ENCODE peak calls at places on chromosomes 2 and 18, in nine cellular contexts. One of them, this sample, is unnamed.
A peak's percentile ranks its signal among the peaks of the same experiment; 100 is the strongest.

GRCh38 chr2:217832987-217833386 is 169.8 kb downstream of the TNS1 start:
- DNase-seq in iPS DF 6.9: no peak
- DNase-seq in CD4-positive, CD25-positive, alpha-beta regulatory T cell: no peak
- DNase-seq in heart right ventricle: no peak
- DNase-seq in transverse colon: no peak
- DNase-seq in A549: no peak
- DNase-seq in MM.1S: no peak
- DNase-seq in trophoblast cell: no peak
- DNase-seq in PC-3: no peak
- DNase-seq in this sample: no peak

GRCh38 chr18:63741769-63742168 is 33.4 kb upstream of the SERPINB7 start:
- DNase-seq in iPS DF 6.9: no peak
- DNase-seq in CD4-positive, CD25-positive, alpha-beta regulatory T cell: no peak
- DNase-seq in heart right ventricle: no peak
- DNase-seq in transverse colon: no peak
- DNase-seq in A549: peak; percentile 55
- DNase-seq in MM.1S: no peak
- DNase-seq in trophoblast cell: peak; percentile 57
- DNase-seq in PC-3: peak; percentile 81
- DNase-seq in this sample: no peak

GRCh38 chr2:205865794-205866490 is 183.6 kb downstream of the NRP2 start:
- DNase-seq in iPS DF 6.9: no peak
- DNase-seq in CD4-positive, CD25-positive, alpha-beta regulatory T cell: no peak
- DNase-seq in heart right ventricle: no peak
- DNase-seq in transverse colon: no peak
- DNase-seq in A549: no peak
- DNase-seq in MM.1S: no peak
- DNase-seq in trophoblast cell: no peak
- DNase-seq in PC-3: peak; percentile 46
- DNase-seq in this sample: no peak

GRCh38 chr2:101002562-101003277 is 631 bp downstream of the RPL31 start:
- DNase-seq in iPS DF 6.9: no peak
- DNase-seq in CD4-positive, CD25-positive, alpha-beta regulatory T cell: no peak
- DNase-seq in heart right ventricle: no peak
- DNase-seq in transverse colon: peak; percentile 21
- DNase-seq in A549: peak; percentile 23
- DNase-seq in MM.1S: peak; percentile 27
- DNase-seq in trophoblast cell: peak; percentile 20
- DNase-seq in PC-3: peak; percentile 17
- DNase-seq in this sample: no peak

GRCh38 chr2:150472122-150472899 is 15.2 kb downstream of the RND3 start:
- DNase-seq in iPS DF 6.9: no peak
- DNase-seq in CD4-positive, CD25-positive, alpha-beta regulatory T cell: no peak
- DNase-seq in heart right ventricle: peak; percentile 47
- DNase-seq in transverse colon: peak; percentile 71
- DNase-seq in A549: peak; percentile 83
- DNase-seq in MM.1S: no peak
- DNase-seq in trophoblast cell: peak; percentile 47
- DNase-seq in PC-3: peak; percentile 48
- DNase-seq in this sample: peak; percentile 55

GRCh38 chr2:20453087-20453486 is 6.2 kb downstream of the RHOB start:
- DNase-seq in iPS DF 6.9: no peak
- DNase-seq in CD4-positive, CD25-positive, alpha-beta regulatory T cell: no peak
- DNase-seq in heart right ventricle: no peak
- DNase-seq in transverse colon: no peak
- DNase-seq in A549: no peak
- DNase-seq in MM.1S: no peak
- DNase-seq in trophoblast cell: no peak
- DNase-seq in PC-3: no peak
- DNase-seq in this sample: no peak

GRCh38 chr18:23538040-23538439 is 34.7 kb downstream of the RMC1 start:
- DNase-seq in iPS DF 6.9: no peak
- DNase-seq in CD4-positive, CD25-positive, alpha-beta regulatory T cell: no peak
- DNase-seq in heart right ventricle: no peak
- DNase-seq in transverse colon: no peak
- DNase-seq in A549: no peak
- DNase-seq in MM.1S: no peak
- DNase-seq in trophoblast cell: peak; percentile 97
- DNase-seq in PC-3: no peak
- DNase-seq in this sample: no peak

GRCh38 chr2:209773377-209773776 is 1.7 kb downstream of the UNC80 start:
- DNase-seq in iPS DF 6.9: no peak
- DNase-seq in CD4-positive, CD25-positive, alpha-beta regulatory T cell: no peak
- DNase-seq in heart right ventricle: no peak
- DNase-seq in transverse colon: no peak
- DNase-seq in A549: no peak
- DNase-seq in MM.1S: no peak
- DNase-seq in trophoblast cell: no peak
- DNase-seq in PC-3: no peak
- DNase-seq in this sample: no peak

GRCh38 chr2:37711308-37711731 is 39.9 kb upstream of the CDC42EP3 start:
- DNase-seq in iPS DF 6.9: no peak
- DNase-seq in CD4-positive, CD25-positive, alpha-beta regulatory T cell: no peak
- DNase-seq in heart right ventricle: no peak
- DNase-seq in transverse colon: peak; percentile 14
- DNase-seq in A549: peak; percentile 45
- DNase-seq in MM.1S: peak; percentile 83
- DNase-seq in trophoblast cell: peak; percentile 11
- DNase-seq in PC-3: peak; percentile 94
- DNase-seq in this sample: peak; percentile 17

GRCh38 chr2:69514406-69514805 is 77.2 kb upstream of the NFU1 start:
- DNase-seq in iPS DF 6.9: no peak
- DNase-seq in CD4-positive, CD25-positive, alpha-beta regulatory T cell: no peak
- DNase-seq in heart right ventricle: peak; percentile 29
- DNase-seq in transverse colon: no peak
- DNase-seq in A549: no peak
- DNase-seq in MM.1S: no peak
- DNase-seq in trophoblast cell: peak; percentile 61
- DNase-seq in PC-3: no peak
- DNase-seq in this sample: peak; percentile 41

GRCh38 chr2:109185801-109186570 is 57.0 kb downstream of the SH3RF3 start:
- DNase-seq in iPS DF 6.9: no peak
- DNase-seq in CD4-positive, CD25-positive, alpha-beta regulatory T cell: no peak
- DNase-seq in heart right ventricle: peak; percentile 54
- DNase-seq in transverse colon: peak; percentile 30
- DNase-seq in A549: no peak
- DNase-seq in MM.1S: no peak
- DNase-seq in trophoblast cell: no peak
- DNase-seq in PC-3: no peak
- DNase-seq in this sample: no peak

GRCh38 chr2:12855508-12855907 is 138.8 kb downstream of the TRIB2 start:
- DNase-seq in iPS DF 6.9: no peak
- DNase-seq in CD4-positive, CD25-positive, alpha-beta regulatory T cell: no peak
- DNase-seq in heart right ventricle: no peak
- DNase-seq in transverse colon: no peak
- DNase-seq in A549: no peak
- DNase-seq in MM.1S: peak; percentile 49
- DNase-seq in trophoblast cell: no peak
- DNase-seq in PC-3: no peak
- DNase-seq in this sample: no peak
- H3K9me3 ChIP-seq in iPS DF 6.9: no peaks in the 10 kb centered on the region
- H3K9me3 ChIP-seq in CD4-positive, CD25-positive, alpha-beta regulatory T cell: no peaks in the 10 kb centered on the region
- H3K9me3 ChIP-seq in heart right ventricle: no peaks in the 10 kb centered on the region
- H3K9me3 ChIP-seq in transverse colon: no peaks in the 10 kb centered on the region
- H3K9me3 ChIP-seq in A549: peaks cover 7% of the 10 kb centered on the region
- H3K9me3 ChIP-seq in MM.1S: no peaks in the 10 kb centered on the region
- H3K9me3 ChIP-seq in trophoblast cell: peaks cover 11% of the 10 kb centered on the region
- H3K9me3 ChIP-seq in PC-3: no peaks in the 10 kb centered on the region
- H3K9me3 ChIP-seq in this sample: peaks cover 4% of the 10 kb centered on the region

DNA sequence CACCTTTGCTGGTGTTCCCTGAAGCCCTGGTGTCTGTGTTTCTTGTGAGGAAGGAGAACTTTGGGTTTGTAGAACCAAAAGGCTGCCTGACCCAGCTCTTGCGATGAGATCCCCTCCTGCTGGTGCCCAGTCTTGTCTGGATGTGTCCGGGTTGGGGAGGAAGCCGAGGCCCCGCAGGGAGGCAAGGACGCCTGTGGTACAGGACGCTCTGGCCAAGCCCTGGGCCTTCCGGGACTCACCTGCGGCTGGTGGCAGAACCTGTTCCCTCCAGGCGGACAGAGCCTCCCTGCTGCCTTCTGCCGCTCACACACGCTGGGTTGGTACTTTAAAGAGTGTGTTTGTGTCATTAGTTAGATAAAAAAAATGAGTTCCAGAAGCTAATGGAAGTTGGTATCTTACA is 616.2 kb downstream of the GALR1 start:
- DNase-seq in iPS DF 6.9: no peak
- DNase-seq in CD4-positive, CD25-positive, alpha-beta regulatory T cell: no peak
- DNase-seq in heart right ventricle: no peak
- DNase-seq in transverse colon: no peak
- DNase-seq in A549: no peak
- DNase-seq in MM.1S: no peak
- DNase-seq in trophoblast cell: no peak
- DNase-seq in PC-3: no peak
- DNase-seq in this sample: no peak
- H3K9me3 ChIP-seq in iPS DF 6.9: no peaks in the 10 kb centered on the region
- H3K9me3 ChIP-seq in CD4-positive, CD25-positive, alpha-beta regulatory T cell: no peaks in the 10 kb centered on the region
- H3K9me3 ChIP-seq in heart right ventricle: no peaks in the 10 kb centered on the region
- H3K9me3 ChIP-seq in transverse colon: no peaks in the 10 kb centered on the region
- H3K9me3 ChIP-seq in A549: no peaks in the 10 kb centered on the region
- H3K9me3 ChIP-seq in MM.1S: no peaks in the 10 kb centered on the region
- H3K9me3 ChIP-seq in trophoblast cell: no peaks in the 10 kb centered on the region
- H3K9me3 ChIP-seq in PC-3: no peaks in the 10 kb centered on the region
- H3K9me3 ChIP-seq in this sample: no peaks in the 10 kb centered on the region

GRCh38 chr18:35244671-35245070 is 3.8 kb downstream of the ZNF397 start:
- DNase-seq in iPS DF 6.9: no peak
- DNase-seq in CD4-positive, CD25-positive, alpha-beta regulatory T cell: no peak
- DNase-seq in heart right ventricle: no peak
- DNase-seq in transverse colon: no peak
- DNase-seq in A549: no peak
- DNase-seq in MM.1S: no peak
- DNase-seq in trophoblast cell: peak; percentile 61
- DNase-seq in PC-3: no peak
- DNase-seq in this sample: no peak

GRCh38 chr18:35241523-35241804 is 630 bp downstream of the ZNF397 start:
- DNase-seq in iPS DF 6.9: no peak
- DNase-seq in CD4-positive, CD25-positive, alpha-beta regulatory T cell: no peak
- DNase-seq in heart right ventricle: no peak
- DNase-seq in transverse colon: no peak
- DNase-seq in A549: no peak
- DNase-seq in MM.1S: peak; percentile 21
- DNase-seq in trophoblast cell: peak; percentile 77
- DNase-seq in PC-3: no peak
- DNase-seq in this sample: no peak

GRCh38 chr18:35239314-35239713 is 1.5 kb upstream of the ZNF397 start:
- DNase-seq in iPS DF 6.9: no peak
- DNase-seq in CD4-positive, CD25-positive, alpha-beta regulatory T cell: no peak
- DNase-seq in heart right ventricle: no peak
- DNase-seq in transverse colon: no peak
- DNase-seq in A549: no peak
- DNase-seq in MM.1S: no peak
- DNase-seq in trophoblast cell: no peak
- DNase-seq in PC-3: no peak
- DNase-seq in this sample: no peak

GRCh38 chr18:35240664-35241522 is at the start of gene ZNF397:
- DNase-seq in iPS DF 6.9: peak; percentile 87
- DNase-seq in CD4-positive, CD25-positive, alpha-beta regulatory T cell: peak; percentile 93
- DNase-seq in heart right ventricle: peak; percentile 98
- DNase-seq in transverse colon: peak; percentile 99
- DNase-seq in A549: peak; percentile 94
- DNase-seq in MM.1S: peak; percentile 97
- DNase-seq in trophoblast cell: peak; percentile 98
- DNase-seq in PC-3: peak; percentile 80
- DNase-seq in this sample: peak; percentile 99

DNA sequence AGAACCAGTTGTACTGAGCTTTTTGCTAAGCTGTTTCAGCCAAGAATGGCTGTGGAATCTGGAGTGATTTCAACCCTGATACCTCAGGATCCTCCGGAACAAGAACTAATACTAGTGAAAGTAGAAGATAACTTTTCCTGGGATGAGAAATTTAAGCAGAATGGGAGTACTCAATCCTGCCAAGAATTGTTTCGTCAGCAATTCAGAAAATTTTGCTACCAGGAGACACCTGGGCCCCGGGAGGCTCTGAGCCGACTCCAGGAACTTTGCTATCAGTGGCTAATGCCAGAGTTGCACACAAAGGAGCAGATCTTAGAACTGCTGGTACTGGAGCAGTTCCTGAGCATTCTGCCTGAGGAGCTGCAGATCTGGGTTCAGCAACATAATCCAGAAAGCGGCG is 1.6 kb downstream of the ZNF397 start:
- DNase-seq in iPS DF 6.9: no peak
- DNase-seq in CD4-positive, CD25-positive, alpha-beta regulatory T cell: no peak
- DNase-seq in heart right ventricle: no peak
- DNase-seq in transverse colon: no peak
- DNase-seq in A549: no peak
- DNase-seq in MM.1S: no peak
- DNase-seq in trophoblast cell: peak; percentile 72
- DNase-seq in PC-3: no peak
- DNase-seq in this sample: no peak
- H3K9me3 ChIP-seq in iPS DF 6.9: no peaks in the 10 kb centered on the region
- H3K9me3 ChIP-seq in CD4-positive, CD25-positive, alpha-beta regulatory T cell: peaks cover 12% of the 10 kb centered on the region
- H3K9me3 ChIP-seq in heart right ventricle: no peaks in the 10 kb centered on the region
- H3K9me3 ChIP-seq in transverse colon: no peaks in the 10 kb centered on the region
- H3K9me3 ChIP-seq in A549: peaks cover 60% of the 10 kb centered on the region
- H3K9me3 ChIP-seq in MM.1S: no peaks in the 10 kb centered on the region
- H3K9me3 ChIP-seq in trophoblast cell: no peaks in the 10 kb centered on the region
- H3K9me3 ChIP-seq in PC-3: no peaks in the 10 kb centered on the region
- H3K9me3 ChIP-seq in this sample: no peaks in the 10 kb centered on the region

GRCh38 chr2:196136151-196136550 is 35.2 kb downstream of the STK17B start:
- DNase-seq in iPS DF 6.9: no peak
- DNase-seq in CD4-positive, CD25-positive, alpha-beta regulatory T cell: no peak
- DNase-seq in heart right ventricle: no peak
- DNase-seq in transverse colon: no peak
- DNase-seq in A549: no peak
- DNase-seq in MM.1S: no peak
- DNase-seq in trophoblast cell: no peak
- DNase-seq in PC-3: no peak
- DNase-seq in this sample: no peak
- H3K9me3 ChIP-seq in iPS DF 6.9: peaks cover 7% of the 10 kb centered on the region
- H3K9me3 ChIP-seq in CD4-positive, CD25-positive, alpha-beta regulatory T cell: peaks cover 14% of the 10 kb centered on the region
- H3K9me3 ChIP-seq in heart right ventricle: no peaks in the 10 kb centered on the region
- H3K9me3 ChIP-seq in transverse colon: peaks cover 15% of the 10 kb centered on the region
- H3K9me3 ChIP-seq in A549: peaks cover 7% of the 10 kb centered on the region
- H3K9me3 ChIP-seq in MM.1S: no peaks in the 10 kb centered on the region
- H3K9me3 ChIP-seq in trophoblast cell: peaks cover 6% of the 10 kb centered on the region
- H3K9me3 ChIP-seq in PC-3: no peaks in the 10 kb centered on the region
- H3K9me3 ChIP-seq in this sample: peaks cover 22% of the 10 kb centered on the region

DNA sequence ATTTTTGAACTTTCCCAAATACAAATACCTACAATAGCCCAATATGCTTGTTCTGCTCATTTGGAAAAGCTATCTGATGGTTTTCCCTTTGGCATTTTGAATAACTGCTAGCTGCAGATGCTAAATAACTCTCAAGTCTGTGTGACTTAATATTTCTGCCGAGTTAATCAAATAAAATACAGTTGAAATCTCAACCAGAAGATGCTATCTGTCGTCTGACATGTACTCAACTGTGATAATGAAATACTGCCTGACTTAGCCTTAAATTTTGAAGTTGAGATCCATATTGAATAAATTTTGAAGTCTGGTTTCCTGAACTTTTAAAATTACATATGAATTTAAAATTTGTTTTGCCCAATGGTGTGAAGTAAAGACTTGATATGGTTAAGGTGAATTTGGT is 204.4 kb upstream of the MEX3C start:
- DNase-seq in iPS DF 6.9: no peak
- DNase-seq in CD4-positive, CD25-positive, alpha-beta regulatory T cell: no peak
- DNase-seq in heart right ventricle: no peak
- DNase-seq in transverse colon: no peak
- DNase-seq in A549: no peak
- DNase-seq in MM.1S: no peak
- DNase-seq in trophoblast cell: no peak
- DNase-seq in PC-3: no peak
- DNase-seq in this sample: no peak
- H3K9me3 ChIP-seq in iPS DF 6.9: no peaks in the 10 kb centered on the region
- H3K9me3 ChIP-seq in CD4-positive, CD25-positive, alpha-beta regulatory T cell: no peaks in the 10 kb centered on the region
- H3K9me3 ChIP-seq in heart right ventricle: no peaks in the 10 kb centered on the region
- H3K9me3 ChIP-seq in transverse colon: no peaks in the 10 kb centered on the region
- H3K9me3 ChIP-seq in A549: no peaks in the 10 kb centered on the region
- H3K9me3 ChIP-seq in MM.1S: no peaks in the 10 kb centered on the region
- H3K9me3 ChIP-seq in trophoblast cell: no peaks in the 10 kb centered on the region
- H3K9me3 ChIP-seq in PC-3: no peaks in the 10 kb centered on the region
- H3K9me3 ChIP-seq in this sample: no peaks in the 10 kb centered on the region